ENCODE peak calls at places on chromosomes 3 and 15, in five cellular contexts. One of them, this sample, is unnamed. For H3K27me3, the result is how much of the 10 kb centered on the place peaks cover.

GRCh38 chr3:191136347-191136746 is 62.7 kb upstream of the OSTN start:
- DNase-seq in SK-N-SH: peak
- DNase-seq in CD8-positive, alpha-beta memory T cell: no peak
- DNase-seq in tibial nerve: peak
- DNase-seq in H9: no peak
- DNase-seq in this sample: no peak

GRCh38 chr3:147699175-147699838 is 290.1 kb downstream of the ZIC1 start:
- DNase-seq in SK-N-SH: no peak
- DNase-seq in CD8-positive, alpha-beta memory T cell: no peak
- DNase-seq in tibial nerve: no peak
- DNase-seq in H9: no peak
- DNase-seq in this sample: no peak

GRCh38 chr15:53716909-53717878 is 42.3 kb downstream of the WDR72 start:
- DNase-seq in SK-N-SH: no peak
- DNase-seq in CD8-positive, alpha-beta memory T cell: no peak
- DNase-seq in tibial nerve: no peak
- DNase-seq in H9: no peak
- DNase-seq in this sample: no peak

GRCh38 chr3:151315136-151315535 is 1.5 kb downstream of the GPR87 start:
- DNase-seq in SK-N-SH: no peak
- DNase-seq in CD8-positive, alpha-beta memory T cell: no peak
- DNase-seq in tibial nerve: no peak
- DNase-seq in H9: no peak
- DNase-seq in this sample: no peak

GRCh38 chr3:177420643-177421042 is 223.4 kb upstream of the TBL1XR1 start:
- DNase-seq in SK-N-SH: peak
- DNase-seq in CD8-positive, alpha-beta memory T cell: no peak
- DNase-seq in tibial nerve: no peak
- DNase-seq in H9: no peak
- DNase-seq in this sample: no peak

GRCh38 chr3:152257246-152258074 is 11.3 kb upstream of the MBNL1 start:
- DNase-seq in SK-N-SH: no peak
- DNase-seq in CD8-positive, alpha-beta memory T cell: peak
- DNase-seq in tibial nerve: no peak
- DNase-seq in H9: no peak
- DNase-seq in this sample: no peak

GRCh38 chr3:71389191-71389590 is 194.3 kb downstream of the FOXP1 start:
- DNase-seq in SK-N-SH: no peak
- DNase-seq in CD8-positive, alpha-beta memory T cell: no peak
- DNase-seq in tibial nerve: no peak
- DNase-seq in H9: no peak
- DNase-seq in this sample: no peak

GRCh38 chr15:36221992-36222391 is 357.4 kb upstream of the CDIN1 start:
- DNase-seq in SK-N-SH: no peak
- DNase-seq in CD8-positive, alpha-beta memory T cell: no peak
- DNase-seq in tibial nerve: no peak
- DNase-seq in H9: no peak
- DNase-seq in this sample: no peak

GRCh38 chr3:43347774-43348173 is 61.4 kb downstream of the SNRK start:
- DNase-seq in SK-N-SH: no peak
- DNase-seq in CD8-positive, alpha-beta memory T cell: no peak
- DNase-seq in tibial nerve: no peak
- DNase-seq in H9: no peak
- DNase-seq in this sample: no peak

GRCh38 chr3:50587806-50588758 is 18.8 kb downstream of the HEMK1 start:
- DNase-seq in SK-N-SH: no peak
- DNase-seq in CD8-positive, alpha-beta memory T cell: no peak
- DNase-seq in tibial nerve: no peak
- DNase-seq in H9: no peak
- DNase-seq in this sample: no peak

GRCh38 chr15:90934256-90934948 is 683 bp upstream of the UNC45A start:
- DNase-seq in SK-N-SH: peak
- DNase-seq in CD8-positive, alpha-beta memory T cell: peak
- DNase-seq in tibial nerve: peak
- DNase-seq in H9: peak
- DNase-seq in this sample: peak

GRCh38 chr15:25327671-25328070 is 111.2 kb downstream of the UBE3A start:
- DNase-seq in SK-N-SH: no peak
- DNase-seq in CD8-positive, alpha-beta memory T cell: no peak
- DNase-seq in tibial nerve: no peak
- DNase-seq in H9: no peak
- DNase-seq in this sample: no peak

GRCh38 chr3:100412897-100413590 is 11.7 kb downstream of the LNP1 start:
- DNase-seq in SK-N-SH: no peak
- DNase-seq in CD8-positive, alpha-beta memory T cell: no peak
- DNase-seq in tibial nerve: no peak
- DNase-seq in H9: no peak
- DNase-seq in this sample: no peak

GRCh38 chr3:187572431-187572830 is 97.8 kb downstream of the SST start:
- DNase-seq in SK-N-SH: no peak
- DNase-seq in CD8-positive, alpha-beta memory T cell: no peak
- DNase-seq in tibial nerve: no peak
- DNase-seq in H9: no peak
- DNase-seq in this sample: no peak

GRCh38 chr3:152317956-152318355 is 49.2 kb downstream of the MBNL1 start:
- DNase-seq in SK-N-SH: no peak
- DNase-seq in CD8-positive, alpha-beta memory T cell: no peak
- DNase-seq in tibial nerve: no peak
- DNase-seq in H9: no peak
- DNase-seq in this sample: no peak

GRCh38 chr3:54918516-54918915 is 9.3 kb downstream of the LRTM1 start:
- DNase-seq in SK-N-SH: no peak
- DNase-seq in CD8-positive, alpha-beta memory T cell: no peak
- DNase-seq in tibial nerve: no peak
- DNase-seq in H9: no peak
- DNase-seq in this sample: no peak

GRCh38 chr15:25677719-25678497 is 185.2 kb downstream of the ATP10A start:
- DNase-seq in SK-N-SH: no peak
- DNase-seq in CD8-positive, alpha-beta memory T cell: no peak
- DNase-seq in tibial nerve: no peak
- DNase-seq in H9: no peak
- DNase-seq in this sample: no peak

GRCh38 chr3:42456211-42456610 is 45.8 kb upstream of the LYZL4 start:
- DNase-seq in SK-N-SH: no peak
- DNase-seq in CD8-positive, alpha-beta memory T cell: no peak
- DNase-seq in tibial nerve: no peak
- DNase-seq in H9: no peak
- DNase-seq in this sample: no peak

GRCh38 chr15:51917493-51917892 is 54.1 kb downstream of the LEO1 start:
- DNase-seq in SK-N-SH: peak
- DNase-seq in CD8-positive, alpha-beta memory T cell: no peak
- DNase-seq in tibial nerve: no peak
- DNase-seq in H9: peak
- DNase-seq in this sample: peak

GRCh38 chr3:11529281-11529680 is 114.4 kb downstream of the VGLL4 start:
- DNase-seq in SK-N-SH: no peak
- DNase-seq in CD8-positive, alpha-beta memory T cell: no peak
- DNase-seq in tibial nerve: no peak
- DNase-seq in H9: no peak
- DNase-seq in this sample: no peak

GRCh38 chr3:172332256-172333041 is 115.8 kb downstream of the GHSR start:
- DNase-seq in SK-N-SH: peak
- DNase-seq in CD8-positive, alpha-beta memory T cell: peak
- DNase-seq in tibial nerve: peak
- DNase-seq in H9: peak
- DNase-seq in this sample: peak

GRCh38 chr3:76047368-76047767 is 262.0 kb upstream of the ZNF717 start:
- DNase-seq in SK-N-SH: peak
- DNase-seq in CD8-positive, alpha-beta memory T cell: no peak
- DNase-seq in tibial nerve: no peak
- DNase-seq in H9: no peak
- DNase-seq in this sample: no peak

GRCh38 chr3:120145498-120146285 is 51.4 kb upstream of the GSK3B start:
- DNase-seq in SK-N-SH: no peak
- DNase-seq in CD8-positive, alpha-beta memory T cell: no peak
- DNase-seq in tibial nerve: no peak
- DNase-seq in H9: no peak
- DNase-seq in this sample: no peak

GRCh38 chr15:27438403-27439375 is 467.7 kb downstream of the GABRG3 start:
- DNase-seq in SK-N-SH: no peak
- DNase-seq in CD8-positive, alpha-beta memory T cell: no peak
- DNase-seq in tibial nerve: no peak
- DNase-seq in H9: no peak
- DNase-seq in this sample: no peak

DNA sequence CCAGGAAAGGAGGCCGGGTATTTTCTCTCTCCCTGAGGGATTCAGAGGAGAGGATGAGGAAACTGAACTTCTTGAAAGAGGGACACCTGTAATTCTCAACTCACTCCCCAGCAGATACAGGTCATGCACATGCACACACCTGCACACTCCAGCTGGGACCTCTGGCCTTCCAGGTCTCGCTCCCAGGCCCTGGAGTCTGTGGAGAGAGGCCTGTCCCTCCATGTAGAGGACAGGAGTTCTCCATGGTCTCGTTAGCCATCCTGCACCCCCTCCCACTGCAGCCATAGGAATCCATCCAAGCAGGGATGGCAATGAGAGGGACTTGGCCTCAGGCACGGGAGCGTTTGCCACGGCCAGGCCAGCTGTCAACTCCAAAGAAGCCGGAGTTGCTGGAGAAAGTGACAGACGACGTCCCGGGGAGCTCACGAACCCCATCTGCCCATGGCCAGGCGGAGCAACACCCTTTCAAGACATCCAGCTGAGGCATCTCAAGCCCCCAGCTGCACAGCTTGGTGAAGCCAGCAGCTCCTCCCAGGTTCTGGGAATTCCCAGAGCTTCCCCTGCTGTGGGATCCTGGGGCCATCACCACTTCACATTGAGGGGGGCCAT is 223.3 kb downstream of the UACA start:
- DNase-seq in SK-N-SH: no peak
- DNase-seq in CD8-positive, alpha-beta memory T cell: no peak
- DNase-seq in tibial nerve: no peak
- DNase-seq in H9: no peak
- DNase-seq in this sample: peak
- H3K27me3 ChIP-seq in SK-N-SH: under half
- H3K27me3 ChIP-seq in CD8-positive, alpha-beta memory T cell: under half
- H3K27me3 ChIP-seq in tibial nerve: under half
- H3K27me3 ChIP-seq in H9: under half
- H3K27me3 ChIP-seq in this sample: under half

GRCh38 chr15:79432345-79433311 is 492 bp downstream of the MINAR1 start:
- DNase-seq in SK-N-SH: peak
- DNase-seq in CD8-positive, alpha-beta memory T cell: no peak
- DNase-seq in tibial nerve: no peak
- DNase-seq in H9: peak
- DNase-seq in this sample: peak

GRCh38 chr15:79431636-79432344 is at the start of gene MINAR1:
- DNase-seq in SK-N-SH: peak
- DNase-seq in CD8-positive, alpha-beta memory T cell: no peak
- DNase-seq in tibial nerve: no peak
- DNase-seq in H9: peak
- DNase-seq in this sample: peak

GRCh38 chr15:79425591-79426295 is 6.4 kb upstream of the MINAR1 start:
- DNase-seq in SK-N-SH: no peak
- DNase-seq in CD8-positive, alpha-beta memory T cell: no peak
- DNase-seq in tibial nerve: no peak
- DNase-seq in H9: no peak
- DNase-seq in this sample: no peak

GRCh38 chr15:79430901-79431635 is 1.1 kb upstream of the MINAR1 start:
- DNase-seq in SK-N-SH: no peak
- DNase-seq in CD8-positive, alpha-beta memory T cell: no peak
- DNase-seq in tibial nerve: no peak
- DNase-seq in H9: no peak
- DNase-seq in this sample: peak

GRCh38 chr15:79427781-79428598 is 4.1 kb upstream of the MINAR1 start:
- DNase-seq in SK-N-SH: no peak
- DNase-seq in CD8-positive, alpha-beta memory T cell: no peak
- DNase-seq in tibial nerve: no peak
- DNase-seq in H9: no peak
- DNase-seq in this sample: no peak
- H3K27me3 ChIP-seq in SK-N-SH: under half
- H3K27me3 ChIP-seq in CD8-positive, alpha-beta memory T cell: under half
- H3K27me3 ChIP-seq in tibial nerve: under half
- H3K27me3 ChIP-seq in H9: under half
- H3K27me3 ChIP-seq in this sample: half or more

DNA sequence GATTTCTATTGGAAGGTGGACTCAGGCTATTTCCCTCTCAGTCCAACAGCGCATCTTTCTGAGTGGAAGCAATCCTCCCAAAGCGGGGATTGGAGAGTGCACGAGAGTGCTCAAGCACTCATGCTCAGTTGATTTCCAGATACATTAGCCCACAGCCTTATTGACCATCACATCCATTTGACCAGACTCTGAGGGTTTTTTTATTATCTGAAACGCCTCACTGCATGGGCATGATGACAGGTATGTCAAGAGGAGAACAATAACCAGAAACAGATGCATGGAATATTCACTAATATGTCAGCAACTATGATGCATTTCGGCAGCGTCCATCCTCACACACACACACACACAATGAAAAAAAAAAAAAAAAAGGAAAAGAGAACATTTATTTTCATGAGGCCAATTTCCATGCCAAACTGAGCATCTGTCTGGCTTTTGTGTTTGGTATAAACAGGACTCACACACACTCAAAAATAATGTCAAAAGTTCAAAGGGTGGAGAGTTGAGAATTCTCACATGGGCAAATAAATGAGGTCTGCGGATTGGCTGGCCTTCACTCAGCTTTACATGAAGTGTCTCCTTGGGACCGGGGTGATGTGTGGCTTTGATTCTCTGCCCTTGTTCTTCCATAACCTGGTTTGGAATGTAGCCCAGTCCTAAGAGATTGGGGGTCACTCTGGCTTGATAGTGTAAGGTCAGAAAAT is 371.6 kb downstream of the MCTP2 start:
- DNase-seq in SK-N-SH: no peak
- DNase-seq in CD8-positive, alpha-beta memory T cell: no peak
- DNase-seq in tibial nerve: peak
- DNase-seq in H9: no peak
- DNase-seq in this sample: no peak
- H3K27me3 ChIP-seq in SK-N-SH: under half
- H3K27me3 ChIP-seq in CD8-positive, alpha-beta memory T cell: under half
- H3K27me3 ChIP-seq in tibial nerve: under half
- H3K27me3 ChIP-seq in H9: under half
- H3K27me3 ChIP-seq in this sample: under half

DNA sequence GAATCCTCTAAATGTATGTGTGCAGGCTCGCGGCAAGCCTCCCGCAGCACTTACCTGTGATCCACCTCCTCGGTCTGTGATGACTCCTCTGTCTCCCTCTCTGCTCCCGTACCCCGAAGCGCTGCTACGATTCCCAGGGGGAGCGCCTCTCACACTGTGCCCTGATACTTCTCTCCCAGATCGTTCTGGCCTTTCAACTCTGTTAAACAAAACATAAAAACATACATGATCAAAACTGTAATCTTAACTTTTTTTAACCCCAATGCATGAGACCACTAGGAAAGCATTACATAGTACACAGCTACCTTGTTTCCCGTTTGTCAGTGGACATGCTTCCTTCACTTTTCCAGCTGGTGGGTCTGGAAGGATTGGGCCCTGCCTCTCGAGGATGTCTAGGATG is 46.6 kb downstream of the SLTM start:
- DNase-seq in SK-N-SH: no peak
- DNase-seq in CD8-positive, alpha-beta memory T cell: no peak
- DNase-seq in tibial nerve: no peak
- DNase-seq in H9: no peak
- DNase-seq in this sample: no peak
- H3K27me3 ChIP-seq in SK-N-SH: under half
- H3K27me3 ChIP-seq in CD8-positive, alpha-beta memory T cell: under half
- H3K27me3 ChIP-seq in tibial nerve: under half
- H3K27me3 ChIP-seq in H9: under half
- H3K27me3 ChIP-seq in this sample: under half

This sample was measured in endodermal cell.